ENCODE peak calls at places on chromosomes 13 and 19, in five cellular contexts. E, B, V, O and U are unnamed samples.

GRCh38 chr13:90055121-90055520 is 1292.4 kb upstream of the MIR17HG start:
- DNase-seq in E (no peak), B (no peak), V (no peak), O (no peak), U (no peak)

GRCh38 chr19:2798158-2798685 is 12.9 kb downstream of the THOP1 start:
- DNase-seq in E (no peak), B (no peak), V (no peak), O (no peak), U (no peak)

GRCh38 chr19:5578094-5578846 is 10.5 kb upstream of the TINCR start:
- DNase-seq in E (peak; percentile 76), B (peak; percentile 36), V (peak; percentile 59), O (peak; percentile 17), U (peak; percentile 59)

GRCh38 chr13:68713394-68713793 is 1394.2 kb upstream of the ATXN8OS start:
- DNase-seq in E (no peak), B (no peak), V (no peak), O (no peak), U (no peak)

GRCh38 chr19:34145741-34146202 is 26.5 kb upstream of the LSM14A start:
- DNase-seq in E (peak; percentile 67), B (peak; percentile 61), V (peak; percentile 6), O (peak; percentile 44), U (peak; percentile 60)

GRCh38 chr13:30792257-30793000 is 57.1 kb downstream of the ALOX5AP start:
- DNase-seq in E (no peak), B (no peak), V (no peak), O (peak; percentile 94), U (no peak)

GRCh38 chr19:48897181-48897580 is 1.4 kb downstream of the TULP2 start:
- DNase-seq in E (no peak), B (no peak), V (no peak), O (no peak), U (no peak)

GRCh38 chr13:109699628-109700071 is 86.7 kb downstream of the IRS2 start:
- DNase-seq in E (no peak), B (no peak), V (no peak), O (no peak), U (no peak)

GRCh38 chr13:88806438-88806837 is 1135.3 kb downstream of the SLITRK5 start:
- DNase-seq in E (no peak), B (no peak), V (no peak), O (no peak), U (no peak)

GRCh38 chr13:75145926-75146325 is 336.0 kb downstream of the TBC1D4 start:
- DNase-seq in E (no peak), B (no peak), V (no peak), O (peak; percentile 38), U (no peak)

GRCh38 chr19:41228486-41228885 is 9.5 kb downstream of the AXL start:
- DNase-seq in E (no peak), B (no peak), V (no peak), O (no peak), U (no peak)

GRCh38 chr19:31232871-31233270 is 116.4 kb downstream of the TSHZ3 start:
- DNase-seq in E (no peak), B (no peak), V (no peak), O (peak; percentile 84), U (no peak)

GRCh38 chr13:32033744-32034143 is 2.2 kb downstream of the FRY start:
- DNase-seq in E (no peak), B (no peak), V (no peak), O (no peak), U (no peak)

GRCh38 chr19:46902402-46902766 is 41.6 kb downstream of the ARHGAP35 start:
- DNase-seq in E (no peak), B (no peak), V (no peak), O (no peak), U (no peak)

GRCh38 chr13:24500977-24501376 is 11.6 kb downstream of the PARP4 start:
- DNase-seq in E (no peak), B (no peak), V (no peak), O (peak; percentile 20), U (no peak)

GRCh38 chr19:18507021-18507726 is 14.7 kb downstream of the ELL start:
- DNase-seq in E (no peak), B (no peak), V (no peak), O (no peak), U (no peak)

GRCh38 chr13:98273824-98274786 is 97.0 kb upstream of the RNF113B start:
- DNase-seq in E (no peak), B (no peak), V (no peak), O (no peak), U (no peak)

GRCh38 chr19:51742736-51743288 is 8.9 kb downstream of the FPR1 start:
- DNase-seq in E (no peak), B (no peak), V (no peak), O (peak; percentile 36), U (no peak)

GRCh38 chr19:29547361-29547960 is 21.7 kb downstream of the VSTM2B start:
- DNase-seq in E (no peak), B (no peak), V (no peak), O (no peak), U (no peak)

GRCh38 chr13:18996221-18996620 is 185.4 kb downstream of the TUBA3C start:
- DNase-seq in E (no peak), B (no peak), V (no peak), O (no peak), U (no peak)

GRCh38 chr19:33639034-33639681 is 17.4 kb downstream of the CHST8 start:
- DNase-seq in E (no peak), B (no peak), V (no peak), O (no peak), U (no peak)

GRCh38 chr13:93767231-93767916 is 540.8 kb downstream of the GPC6 start:
- DNase-seq in E (no peak), B (no peak), V (no peak), O (no peak), U (no peak)

GRCh38 chr13:37565425-37565824 is 33.1 kb downstream of the POSTN start:
- DNase-seq in E (no peak), B (no peak), V (no peak), O (no peak), U (no peak)

GRCh38 chr19:2543463-2544442 is 67.8 kb downstream of the GADD45B start:
- DNase-seq in E (peak; percentile 16), B (peak; percentile 59), V (peak; percentile 51), O (peak; percentile 92), U (peak; percentile 40)

GRCh38 chr19:33446156-33446917 is 72.8 kb downstream of the CEBPG start:
- DNase-seq in E (no peak), B (no peak), V (no peak), O (no peak), U (no peak)

GRCh38 chr19:2495651-2496316 is 19.9 kb downstream of the GADD45B start:
- DNase-seq in E (no peak), B (no peak), V (no peak), O (no peak), U (no peak)

GRCh38 chr19:38392707-38393308 is 4.3 kb downstream of the SPRED3 start:
- DNase-seq in E (no peak), B (no peak), V (no peak), O (no peak), U (no peak)

GRCh38 chr13:35057858-35058257 is 115.8 kb downstream of the NBEA start:
- DNase-seq in E (no peak), B (no peak), V (no peak), O (no peak), U (no peak)

GRCh38 chr13:19575230-19575629 is 13.9 kb upstream of the TPTE2 start:
- DNase-seq in E (no peak), B (no peak), V (no peak), O (no peak), U (no peak)

GRCh38 chr19:13619203-13619632 is 112.9 kb upstream of the CACNA1A start:
- DNase-seq in E (no peak), B (no peak), V (no peak), O (no peak), U (no peak)

GRCh38 chr13:49926019-49926418 is 10.1 kb downstream of the SPRYD7 start:
- DNase-seq in E (no peak), B (no peak), V (no peak), O (no peak), U (no peak)

GRCh38 chr19:29810504-29810871 is 1.3 kb upstream of the CCNE1 start:
- DNase-seq in E (peak; percentile 13), B (no peak), V (no peak), O (no peak), U (no peak)

GRCh38 chr19:13887039-13887438 is 10.1 kb downstream of the NANOS3 start:
- DNase-seq in E (no peak), B (no peak), V (no peak), O (no peak), U (peak; percentile 92)

GRCh38 chr19:52028780-52029123 is 573 bp upstream of the ZNF614 start:
- DNase-seq in E (no peak), B (no peak), V (no peak), O (no peak), U (no peak)

GRCh38 chr13:33645591-33646554 is 172.1 kb upstream of the RFC3 start:
- DNase-seq in E (no peak), B (no peak), V (no peak), O (no peak), U (no peak)